ENCODE peak calls at places on chromosomes 7 and 10, in ten cellular contexts. One of them, this sample, is unnamed.

GRCh38 chr10:75165684-75166622 is 44.6 kb upstream of the VDAC2 start:
- DNase-seq in A673: no peak
- DNase-seq in NCI-H1417: no peak
- DNase-seq in activated CD4-positive, alpha-beta T cell treated with anti-CD3 and anti-CD28 coated beads, Interleukin-2, amount 10 ng/mL, durations not matched to agents 7 days and 5 days: peak
- DNase-seq in NCI-H460: no peak
- DNase-seq in C1 segment of cervical spinal cord: no peak
- DNase-seq in posterior cingulate gyrus: no peak
- DNase-seq in EL: peak
- DNase-seq in central memory CD4-positive, alpha-beta T cell: peak
- DNase-seq in HL-60: peak
- DNase-seq in this sample: no peak

GRCh38 chr7:155818154-155818819 is 6.0 kb upstream of the SHH start:
- DNase-seq in A673: no peak
- DNase-seq in NCI-H1417: no peak
- DNase-seq in activated CD4-positive, alpha-beta T cell treated with anti-CD3 and anti-CD28 coated beads, Interleukin-2, amount 10 ng/mL, durations not matched to agents 7 days and 5 days: no peak
- DNase-seq in NCI-H460: no peak
- DNase-seq in C1 segment of cervical spinal cord: no peak
- DNase-seq in posterior cingulate gyrus: peak
- DNase-seq in EL: no peak
- DNase-seq in central memory CD4-positive, alpha-beta T cell: no peak
- DNase-seq in HL-60: no peak
- DNase-seq in this sample: no peak

GRCh38 chr10:68271104-68271882 is 39.4 kb upstream of the ATOH7 start:
- DNase-seq in A673: peak
- DNase-seq in NCI-H1417: no peak
- DNase-seq in activated CD4-positive, alpha-beta T cell treated with anti-CD3 and anti-CD28 coated beads, Interleukin-2, amount 10 ng/mL, durations not matched to agents 7 days and 5 days: no peak
- DNase-seq in NCI-H460: no peak
- DNase-seq in C1 segment of cervical spinal cord: no peak
- DNase-seq in posterior cingulate gyrus: no peak
- DNase-seq in EL: no peak
- DNase-seq in central memory CD4-positive, alpha-beta T cell: no peak
- DNase-seq in HL-60: no peak
- DNase-seq in this sample: no peak

GRCh38 chr10:86357041-86357440 is 9.6 kb downstream of the GRID1 start:
- DNase-seq in A673: no peak
- DNase-seq in NCI-H1417: no peak
- DNase-seq in activated CD4-positive, alpha-beta T cell treated with anti-CD3 and anti-CD28 coated beads, Interleukin-2, amount 10 ng/mL, durations not matched to agents 7 days and 5 days: no peak
- DNase-seq in NCI-H460: no peak
- DNase-seq in C1 segment of cervical spinal cord: no peak
- DNase-seq in posterior cingulate gyrus: peak
- DNase-seq in EL: no peak
- DNase-seq in central memory CD4-positive, alpha-beta T cell: no peak
- DNase-seq in HL-60: no peak
- DNase-seq in this sample: peak

GRCh38 chr7:19620470-19620869 is 88.4 kb downstream of the POLR1F start:
- DNase-seq in A673: no peak
- DNase-seq in NCI-H1417: no peak
- DNase-seq in activated CD4-positive, alpha-beta T cell treated with anti-CD3 and anti-CD28 coated beads, Interleukin-2, amount 10 ng/mL, durations not matched to agents 7 days and 5 days: no peak
- DNase-seq in NCI-H460: no peak
- DNase-seq in C1 segment of cervical spinal cord: no peak
- DNase-seq in posterior cingulate gyrus: no peak
- DNase-seq in EL: no peak
- DNase-seq in central memory CD4-positive, alpha-beta T cell: no peak
- DNase-seq in HL-60: no peak
- DNase-seq in this sample: no peak

GRCh38 chr7:49102413-49102812 is 178.1 kb downstream of the CDC14C start:
- DNase-seq in A673: no peak
- DNase-seq in NCI-H1417: no peak
- DNase-seq in activated CD4-positive, alpha-beta T cell treated with anti-CD3 and anti-CD28 coated beads, Interleukin-2, amount 10 ng/mL, durations not matched to agents 7 days and 5 days: no peak
- DNase-seq in NCI-H460: no peak
- DNase-seq in C1 segment of cervical spinal cord: no peak
- DNase-seq in posterior cingulate gyrus: no peak
- DNase-seq in EL: no peak
- DNase-seq in central memory CD4-positive, alpha-beta T cell: no peak
- DNase-seq in HL-60: no peak
- DNase-seq in this sample: no peak

GRCh38 chr7:52410032-52410431 is 625.4 kb upstream of the POM121L12 start:
- DNase-seq in A673: no peak
- DNase-seq in NCI-H1417: no peak
- DNase-seq in activated CD4-positive, alpha-beta T cell treated with anti-CD3 and anti-CD28 coated beads, Interleukin-2, amount 10 ng/mL, durations not matched to agents 7 days and 5 days: no peak
- DNase-seq in NCI-H460: no peak
- DNase-seq in C1 segment of cervical spinal cord: no peak
- DNase-seq in posterior cingulate gyrus: no peak
- DNase-seq in EL: no peak
- DNase-seq in central memory CD4-positive, alpha-beta T cell: no peak
- DNase-seq in HL-60: no peak
- DNase-seq in this sample: no peak

GRCh38 chr10:99537381-99538286 is 4.9 kb downstream of the NKX2-3 start:
- DNase-seq in A673: no peak
- DNase-seq in NCI-H1417: no peak
- DNase-seq in activated CD4-positive, alpha-beta T cell treated with anti-CD3 and anti-CD28 coated beads, Interleukin-2, amount 10 ng/mL, durations not matched to agents 7 days and 5 days: no peak
- DNase-seq in NCI-H460: no peak
- DNase-seq in C1 segment of cervical spinal cord: no peak
- DNase-seq in posterior cingulate gyrus: no peak
- DNase-seq in EL: no peak
- DNase-seq in central memory CD4-positive, alpha-beta T cell: no peak
- DNase-seq in HL-60: no peak
- DNase-seq in this sample: no peak

GRCh38 chr10:113058175-113058961 is 108.3 kb downstream of the TCF7L2 start:
- DNase-seq in A673: peak
- DNase-seq in NCI-H1417: no peak
- DNase-seq in activated CD4-positive, alpha-beta T cell treated with anti-CD3 and anti-CD28 coated beads, Interleukin-2, amount 10 ng/mL, durations not matched to agents 7 days and 5 days: no peak
- DNase-seq in NCI-H460: no peak
- DNase-seq in C1 segment of cervical spinal cord: no peak
- DNase-seq in posterior cingulate gyrus: no peak
- DNase-seq in EL: peak
- DNase-seq in central memory CD4-positive, alpha-beta T cell: no peak
- DNase-seq in HL-60: no peak
- DNase-seq in this sample: no peak

GRCh38 chr7:26143298-26144044 is 8.5 kb upstream of the NFE2L3 start:
- DNase-seq in A673: no peak
- DNase-seq in NCI-H1417: no peak
- DNase-seq in activated CD4-positive, alpha-beta T cell treated with anti-CD3 and anti-CD28 coated beads, Interleukin-2, amount 10 ng/mL, durations not matched to agents 7 days and 5 days: no peak
- DNase-seq in NCI-H460: peak
- DNase-seq in C1 segment of cervical spinal cord: no peak
- DNase-seq in posterior cingulate gyrus: no peak
- DNase-seq in EL: no peak
- DNase-seq in central memory CD4-positive, alpha-beta T cell: no peak
- DNase-seq in HL-60: no peak
- DNase-seq in this sample: no peak

GRCh38 chr10:113999520-113999919 is 44.1 kb upstream of the ADRB1 start:
- DNase-seq in A673: no peak
- DNase-seq in NCI-H1417: no peak
- DNase-seq in activated CD4-positive, alpha-beta T cell treated with anti-CD3 and anti-CD28 coated beads, Interleukin-2, amount 10 ng/mL, durations not matched to agents 7 days and 5 days: no peak
- DNase-seq in NCI-H460: no peak
- DNase-seq in C1 segment of cervical spinal cord: no peak
- DNase-seq in posterior cingulate gyrus: no peak
- DNase-seq in EL: no peak
- DNase-seq in central memory CD4-positive, alpha-beta T cell: no peak
- DNase-seq in HL-60: no peak
- DNase-seq in this sample: no peak

GRCh38 chr7:16962986-16963385 is 81.2 kb upstream of the AGR3 start:
- DNase-seq in A673: peak
- DNase-seq in NCI-H1417: no peak
- DNase-seq in activated CD4-positive, alpha-beta T cell treated with anti-CD3 and anti-CD28 coated beads, Interleukin-2, amount 10 ng/mL, durations not matched to agents 7 days and 5 days: no peak
- DNase-seq in NCI-H460: no peak
- DNase-seq in C1 segment of cervical spinal cord: no peak
- DNase-seq in posterior cingulate gyrus: no peak
- DNase-seq in EL: no peak
- DNase-seq in central memory CD4-positive, alpha-beta T cell: no peak
- DNase-seq in HL-60: no peak
- DNase-seq in this sample: no peak

GRCh38 chr10:112985701-112986510 is 35.9 kb downstream of the TCF7L2 start:
- DNase-seq in A673: no peak
- DNase-seq in NCI-H1417: no peak
- DNase-seq in activated CD4-positive, alpha-beta T cell treated with anti-CD3 and anti-CD28 coated beads, Interleukin-2, amount 10 ng/mL, durations not matched to agents 7 days and 5 days: no peak
- DNase-seq in NCI-H460: no peak
- DNase-seq in C1 segment of cervical spinal cord: no peak
- DNase-seq in posterior cingulate gyrus: no peak
- DNase-seq in EL: peak
- DNase-seq in central memory CD4-positive, alpha-beta T cell: no peak
- DNase-seq in HL-60: peak
- DNase-seq in this sample: no peak

GRCh38 chr7:38744746-38745145 is 113.6 kb upstream of the AMPH start:
- DNase-seq in A673: no peak
- DNase-seq in NCI-H1417: no peak
- DNase-seq in activated CD4-positive, alpha-beta T cell treated with anti-CD3 and anti-CD28 coated beads, Interleukin-2, amount 10 ng/mL, durations not matched to agents 7 days and 5 days: no peak
- DNase-seq in NCI-H460: no peak
- DNase-seq in C1 segment of cervical spinal cord: no peak
- DNase-seq in posterior cingulate gyrus: no peak
- DNase-seq in EL: peak
- DNase-seq in central memory CD4-positive, alpha-beta T cell: no peak
- DNase-seq in HL-60: no peak
- DNase-seq in this sample: no peak

GRCh38 chr10:15430969-15431791 is 60.1 kb upstream of the FAM171A1 start:
- DNase-seq in A673: no peak
- DNase-seq in NCI-H1417: no peak
- DNase-seq in activated CD4-positive, alpha-beta T cell treated with anti-CD3 and anti-CD28 coated beads, Interleukin-2, amount 10 ng/mL, durations not matched to agents 7 days and 5 days: no peak
- DNase-seq in NCI-H460: no peak
- DNase-seq in C1 segment of cervical spinal cord: no peak
- DNase-seq in posterior cingulate gyrus: no peak
- DNase-seq in EL: no peak
- DNase-seq in central memory CD4-positive, alpha-beta T cell: no peak
- DNase-seq in HL-60: no peak
- DNase-seq in this sample: no peak

GRCh38 chr10:43962346-43963191 is 313.9 kb upstream of the ZNF32 start:
- DNase-seq in A673: no peak
- DNase-seq in NCI-H1417: no peak
- DNase-seq in activated CD4-positive, alpha-beta T cell treated with anti-CD3 and anti-CD28 coated beads, Interleukin-2, amount 10 ng/mL, durations not matched to agents 7 days and 5 days: no peak
- DNase-seq in NCI-H460: no peak
- DNase-seq in C1 segment of cervical spinal cord: no peak
- DNase-seq in posterior cingulate gyrus: no peak
- DNase-seq in EL: peak
- DNase-seq in central memory CD4-positive, alpha-beta T cell: no peak
- DNase-seq in HL-60: no peak
- DNase-seq in this sample: no peak

GRCh38 chr7:156175003-156175402 is 362.7 kb upstream of the SHH start:
- DNase-seq in A673: no peak
- DNase-seq in NCI-H1417: no peak
- DNase-seq in activated CD4-positive, alpha-beta T cell treated with anti-CD3 and anti-CD28 coated beads, Interleukin-2, amount 10 ng/mL, durations not matched to agents 7 days and 5 days: no peak
- DNase-seq in NCI-H460: no peak
- DNase-seq in C1 segment of cervical spinal cord: no peak
- DNase-seq in posterior cingulate gyrus: no peak
- DNase-seq in EL: no peak
- DNase-seq in central memory CD4-positive, alpha-beta T cell: no peak
- DNase-seq in HL-60: no peak
- DNase-seq in this sample: no peak

GRCh38 chr7:41029072-41029492 is 673.8 kb downstream of the INHBA start:
- DNase-seq in A673: no peak
- DNase-seq in NCI-H1417: no peak
- DNase-seq in activated CD4-positive, alpha-beta T cell treated with anti-CD3 and anti-CD28 coated beads, Interleukin-2, amount 10 ng/mL, durations not matched to agents 7 days and 5 days: no peak
- DNase-seq in NCI-H460: peak
- DNase-seq in C1 segment of cervical spinal cord: no peak
- DNase-seq in posterior cingulate gyrus: no peak
- DNase-seq in EL: peak
- DNase-seq in central memory CD4-positive, alpha-beta T cell: no peak
- DNase-seq in HL-60: no peak
- DNase-seq in this sample: no peak

GRCh38 chr7:154884348-154884920 is 118.5 kb downstream of the PAXIP1 start:
- DNase-seq in A673: no peak
- DNase-seq in NCI-H1417: no peak
- DNase-seq in activated CD4-positive, alpha-beta T cell treated with anti-CD3 and anti-CD28 coated beads, Interleukin-2, amount 10 ng/mL, durations not matched to agents 7 days and 5 days: no peak
- DNase-seq in NCI-H460: no peak
- DNase-seq in C1 segment of cervical spinal cord: no peak
- DNase-seq in posterior cingulate gyrus: no peak
- DNase-seq in EL: no peak
- DNase-seq in central memory CD4-positive, alpha-beta T cell: no peak
- DNase-seq in HL-60: no peak
- DNase-seq in this sample: no peak

GRCh38 chr10:72419241-72419640 is 64.5 kb upstream of the DNAJB12 start:
- DNase-seq in A673: no peak
- DNase-seq in NCI-H1417: no peak
- DNase-seq in activated CD4-positive, alpha-beta T cell treated with anti-CD3 and anti-CD28 coated beads, Interleukin-2, amount 10 ng/mL, durations not matched to agents 7 days and 5 days: no peak
- DNase-seq in NCI-H460: no peak
- DNase-seq in C1 segment of cervical spinal cord: peak
- DNase-seq in posterior cingulate gyrus: no peak
- DNase-seq in EL: no peak
- DNase-seq in central memory CD4-positive, alpha-beta T cell: no peak
- DNase-seq in HL-60: no peak
- DNase-seq in this sample: no peak

GRCh38 chr7:29046978-29047377 is 88.8 kb upstream of the TRIL start:
- DNase-seq in A673: no peak
- DNase-seq in NCI-H1417: no peak
- DNase-seq in activated CD4-positive, alpha-beta T cell treated with anti-CD3 and anti-CD28 coated beads, Interleukin-2, amount 10 ng/mL, durations not matched to agents 7 days and 5 days: no peak
- DNase-seq in NCI-H460: no peak
- DNase-seq in C1 segment of cervical spinal cord: no peak
- DNase-seq in posterior cingulate gyrus: no peak
- DNase-seq in EL: no peak
- DNase-seq in central memory CD4-positive, alpha-beta T cell: no peak
- DNase-seq in HL-60: no peak
- DNase-seq in this sample: no peak